ENCODE peak calls at places on chromosomes 5 and 9, in nine cellular contexts. K is pancreas; V is Peyer's patch; E is CD4-positive, alpha-beta memory T cell; O is tibial nerve; X is adipocyte; P is heart right ventricle; B is SJSA1; H is psoas muscle. T is an unnamed sample.

GRCh38 chr5:72246239-72246580 is 73.8 kb downstream of the MRPS27 start:
- DNase-seq in K (no peak), V (no peak), E (no peak), O (no peak), X (peak; percentile 59), P (no peak), B (no peak), H (no peak), T (no peak)

GRCh38 chr5:80566711-80567259 is 3.3 kb downstream of the ANKRD34B start:
- DNase-seq in K (no peak), V (no peak), E (no peak), O (no peak), X (no peak), P (no peak), B (no peak), H (no peak), T (no peak)

GRCh38 chr9:126587187-126588185 is 26.2 kb upstream of the LMX1B start:
- DNase-seq in K (no peak), V (no peak), E (no peak), O (no peak), X (no peak), P (peak; percentile 89), B (no peak), H (no peak), T (no peak)

GRCh38 chr5:133947431-133947841 is 21.0 kb downstream of the C5orf15 start:
- DNase-seq in K (no peak), V (no peak), E (no peak), O (no peak), X (no peak), P (no peak), B (no peak), H (no peak), T (no peak)

GRCh38 chr5:10975915-10976314 is 214.9 kb upstream of the DAP start:
- DNase-seq in K (no peak), V (no peak), E (no peak), O (no peak), X (no peak), P (no peak), B (no peak), H (no peak), T (no peak)

GRCh38 chr5:157574456-157575095 is 999 bp downstream of the ADAM19 start:
- DNase-seq in K (no peak), V (no peak), E (no peak), O (no peak), X (peak; percentile 57), P (peak; percentile 36), B (peak; percentile 63), H (peak; percentile 46), T (no peak)

GRCh38 chr5:56328753-56329560 is 95.8 kb upstream of the ANKRD55 start:
- DNase-seq in K (no peak), V (no peak), E (peak; percentile 74), O (no peak), X (peak; percentile 50), P (no peak), B (no peak), H (no peak), T (no peak)

GRCh38 chr5:172153695-172154094 is 34.3 kb downstream of the STK10 start:
- DNase-seq in K (no peak), V (no peak), E (no peak), O (no peak), X (no peak), P (no peak), B (no peak), H (no peak), T (no peak)

GRCh38 chr9:90835206-90835605 is 33.6 kb downstream of the SYK start:
- DNase-seq in K (no peak), V (no peak), E (no peak), O (no peak), X (no peak), P (no peak), B (no peak), H (no peak), T (no peak)

GRCh38 chr5:102747386-102748166 is 7.5 kb upstream of the PAM start:
- DNase-seq in K (no peak), V (no peak), E (no peak), O (no peak), X (no peak), P (no peak), B (no peak), H (no peak), T (no peak)

GRCh38 chr5:36689225-36689624 is 82.8 kb downstream of the SLC1A3 start:
- DNase-seq in K (no peak), V (no peak), E (no peak), O (no peak), X (no peak), P (no peak), B (peak; percentile 94), H (no peak), T (no peak)

GRCh38 chr5:107633171-107633901 is 37.4 kb downstream of the EFNA5 start:
- DNase-seq in K (no peak), V (no peak), E (no peak), O (no peak), X (no peak), P (no peak), B (no peak), H (no peak), T (no peak)

GRCh38 chr9:5899292-5899691 is 8.6 kb downstream of the MLANA start:
- DNase-seq in K (no peak), V (no peak), E (no peak), O (no peak), X (no peak), P (no peak), B (no peak), H (no peak), T (no peak)

GRCh38 chr9:115672477-115673316 is 480.9 kb upstream of the PAPPA start:
- DNase-seq in K (no peak), V (no peak), E (no peak), O (no peak), X (peak; percentile 96), P (peak; percentile 12), B (peak; percentile 87), H (no peak), T (no peak)

GRCh38 chr5:150895431-150896428 is 9.1 kb downstream of the ZNF300 start:
- DNase-seq in K (no peak), V (no peak), E (no peak), O (no peak), X (no peak), P (no peak), B (no peak), H (no peak), T (no peak)

GRCh38 chr5:150904479-150905311 is at the start of gene ZNF300:
- DNase-seq in K (peak; percentile 83), V (peak; percentile 88), E (peak; percentile 39), O (peak; percentile 63), X (peak; percentile 91), P (peak; percentile 88), B (peak; percentile 95), H (peak; percentile 84), T (peak; percentile 52)

GRCh38 chr5:150905312-150905683 is 518 bp upstream of the ZNF300 start:
- DNase-seq in K (no peak), V (no peak), E (no peak), O (no peak), X (no peak), P (no peak), B (no peak), H (no peak), T (no peak)

GRCh38 chr5:150901446-150901845 is 3.3 kb downstream of the ZNF300 start:
- DNase-seq in K (no peak), V (no peak), E (no peak), O (no peak), X (no peak), P (no peak), B (no peak), H (no peak), T (no peak)
- H3K9me3 ChIP-seq in K (peaks cover 2% of the 10 kb centered on the region), V (peaks cover 77% of the 10 kb centered on the region), E (peaks cover 5% of the 10 kb centered on the region), O (peaks cover 70% of the 10 kb centered on the region), X (peaks cover 93% of the 10 kb centered on the region), P (peaks cover 68% of the 10 kb centered on the region), B (peaks cover 12% of the 10 kb centered on the region), H (peaks cover 69% of the 10 kb centered on the region), T (peaks cover 83% of the 10 kb centered on the region)

GRCh38 chr5:119304439-119304838 is 51.4 kb upstream of the TNFAIP8 start:
- DNase-seq in K (no peak), V (no peak), E (no peak), O (no peak), X (no peak), P (no peak), B (no peak), H (no peak), T (no peak)
- H3K9me3 ChIP-seq in K (no peaks in the 10 kb centered on the region), V (no peaks in the 10 kb centered on the region), E (no peaks in the 10 kb centered on the region), O (no peaks in the 10 kb centered on the region), X (no peaks in the 10 kb centered on the region), P (no peaks in the 10 kb centered on the region), B (no peaks in the 10 kb centered on the region), H (no peaks in the 10 kb centered on the region), T (no peaks in the 10 kb centered on the region)

GRCh38 chr5:178986326-178986960 is 8.7 kb downstream of the GRM6 start:
- DNase-seq in K (no peak), V (no peak), E (no peak), O (no peak), X (no peak), P (no peak), B (no peak), H (no peak), T (no peak)
- H3K9me3 ChIP-seq in K (no peaks in the 10 kb centered on the region), V (peaks cover 56% of the 10 kb centered on the region), E (no peaks in the 10 kb centered on the region), O (peaks cover 33% of the 10 kb centered on the region), X (peaks cover 13% of the 10 kb centered on the region), P (peaks cover 26% of the 10 kb centered on the region), B (peaks cover 69% of the 10 kb centered on the region), H (no peaks in the 10 kb centered on the region), T (peaks cover 12% of the 10 kb centered on the region)

GRCh38 chr5:141258948-141259347 is 13.8 kb downstream of the PCDHB15 start:
- DNase-seq in K (no peak), V (no peak), E (no peak), O (no peak), X (no peak), P (no peak), B (no peak), H (no peak), T (no peak)

GRCh38 chr5:141258464-141258863 is 13.3 kb downstream of the PCDHB15 start:
- DNase-seq in K (no peak), V (no peak), E (no peak), O (no peak), X (no peak), P (no peak), B (no peak), H (no peak), T (no peak)

GRCh38 chr5:141261238-141261546 is 16.0 kb downstream of the PCDHB15 start:
- DNase-seq in K (no peak), V (no peak), E (no peak), O (no peak), X (no peak), P (no peak), B (no peak), H (no peak), T (no peak)

DNA sequence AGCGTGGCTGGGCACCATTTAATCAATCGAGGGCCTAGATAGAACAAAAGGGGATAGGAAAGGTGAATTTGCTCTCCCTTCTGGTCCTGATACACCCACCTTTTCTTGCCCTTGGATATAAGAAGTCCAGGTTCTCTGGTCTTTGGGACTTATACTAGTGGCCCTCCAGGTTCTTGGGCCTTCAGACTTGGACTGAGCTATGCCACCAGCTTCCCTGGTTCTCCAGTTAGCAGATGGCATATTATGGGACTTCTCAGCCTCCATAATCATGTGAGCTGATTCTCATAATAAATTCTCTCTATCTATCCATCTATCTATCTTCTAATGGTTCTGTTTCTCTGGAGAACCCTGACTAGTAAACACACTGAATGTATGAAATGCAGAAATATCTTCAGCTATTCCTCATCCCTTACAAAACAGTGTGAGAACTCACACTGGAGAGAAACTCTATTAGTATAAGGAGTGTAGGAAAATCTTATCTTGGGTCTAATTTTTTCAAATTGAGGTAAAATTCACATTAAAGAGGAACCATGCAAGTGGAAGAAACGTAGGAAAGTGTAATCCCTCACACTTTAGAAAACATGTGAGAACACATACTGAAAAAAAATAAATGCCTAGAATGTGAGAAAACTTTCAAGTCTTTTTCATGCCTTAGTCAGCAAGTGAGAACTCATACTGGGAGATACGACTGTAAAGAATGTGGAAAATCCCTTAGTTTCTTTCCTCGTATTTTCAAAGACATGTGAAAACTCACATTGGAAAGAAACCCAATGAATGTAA is 15.5 kb downstream of the PCDHB15 start:
- DNase-seq in K (no peak), V (no peak), E (no peak), O (no peak), X (peak; percentile 7), P (no peak), B (no peak), H (no peak), T (no peak)
- H3K9me3 ChIP-seq in K (no peaks in the 10 kb centered on the region), V (peaks cover 100% of the 10 kb centered on the region), E (peaks cover 55% of the 10 kb centered on the region), O (peaks cover 100% of the 10 kb centered on the region), X (peaks cover 100% of the 10 kb centered on the region), P (peaks cover 100% of the 10 kb centered on the region), B (peaks cover 63% of the 10 kb centered on the region), H (peaks cover 97% of the 10 kb centered on the region), T (peaks cover 98% of the 10 kb centered on the region)